ENCODE peak calls at places on chromosomes 3 and 15, in four cellular contexts. L is heart right ventricle, X is fibroblast of lung, J is pancreas. W is an unnamed sample.

GRCh38 chr3:17140670-17141505 is 256.1 kb downstream of the PLCL2 start:
- DNase-seq in L (peak; percentile 49), X (peak; percentile 7), J (no peak), W (no peak)

GRCh38 chr3:99765042-99765942 is 52.4 kb upstream of the CMSS1 start:
- DNase-seq in L (no peak), X (peak; percentile 91), J (no peak), W (no peak)

GRCh38 chr15:96330064-96330449 is 443 bp upstream of the NR2F2 start:
- DNase-seq in L (no peak), X (peak; percentile 85), J (no peak), W (no peak)

GRCh38 chr3:4303187-4304123 is at the start of gene SETMAR:
- DNase-seq in L (peak; percentile 90), X (peak; percentile 77), J (peak; percentile 89), W (peak; percentile 92)

GRCh38 chr3:172260381-172260780 is 187.9 kb downstream of the GHSR start:
- DNase-seq in L (no peak), X (peak; percentile 86), J (no peak), W (no peak)

GRCh38 chr3:138348950-138349739 is 766 bp downstream of the MRAS start:
- DNase-seq in L (no peak), X (peak; percentile 25), J (no peak), W (peak; percentile 57)

GRCh38 chr3:123314409-123315270 is 112.9 kb downstream of the SEC22A start:
- DNase-seq in L (no peak), X (no peak), J (no peak), W (no peak)

GRCh38 chr15:62969442-62970089 is 73.0 kb upstream of the TPM1 start:
- DNase-seq in L (no peak), X (no peak), J (no peak), W (no peak)

GRCh38 chr3:156978471-156978961 is 152.4 kb downstream of the LEKR1 start:
- DNase-seq in L (no peak), X (no peak), J (no peak), W (no peak)

GRCh38 chr3:129530331-129530761 is 1.9 kb downstream of the RHO start:
- DNase-seq in L (no peak), X (peak; percentile 73), J (no peak), W (no peak)

GRCh38 chr3:108067768-108068167 is 23.1 kb downstream of the CD47 start:
- DNase-seq in L (no peak), X (peak; percentile 49), J (no peak), W (no peak)

GRCh38 chr15:34001536-34001935 is 33.2 kb downstream of the CHRM5 start:
- DNase-seq in L (no peak), X (no peak), J (no peak), W (no peak)

GRCh38 chr3:25493786-25494185 is 65.7 kb downstream of the RARB start:
- DNase-seq in L (no peak), X (peak; percentile 96), J (no peak), W (no peak)

GRCh38 chr3:113741086-113741485 is 5.0 kb downstream of the NAA50 start:
- DNase-seq in L (no peak), X (no peak), J (no peak), W (no peak)

GRCh38 chr3:127970966-127971592 is 56.0 kb downstream of the KBTBD12 start:
- DNase-seq in L (no peak), X (peak; percentile 44), J (no peak), W (no peak)

GRCh38 chr3:46922426-46922825 is 44.9 kb downstream of the PTH1R start:
- DNase-seq in L (no peak), X (no peak), J (no peak), W (no peak)

GRCh38 chr15:51223771-51224229 is 114.6 kb downstream of the CYP19A1 start:
- DNase-seq in L (no peak), X (peak; percentile 89), J (no peak), W (no peak)

GRCh38 chr3:127337911-127338531 is 50.2 kb upstream of the PRR20G start:
- DNase-seq in L (no peak), X (no peak), J (no peak), W (no peak)

GRCh38 chr15:36966704-36967103 is 133.6 kb downstream of the MEIS2 start:
- DNase-seq in L (peak; percentile 46), X (no peak), J (peak; percentile 21), W (no peak)

GRCh38 chr3:138898301-138898700 is 48.6 kb downstream of the FOXL2 start:
- DNase-seq in L (no peak), X (peak; percentile 86), J (no peak), W (no peak)

GRCh38 chr3:8282541-8283165 is 219.0 kb upstream of the LMCD1 start:
- DNase-seq in L (no peak), X (no peak), J (no peak), W (no peak)

GRCh38 chr3:184016820-184017671 is 638 bp downstream of the ABCC5 start:
- DNase-seq in L (peak; percentile 74), X (peak; percentile 32), J (peak; percentile 70), W (peak; percentile 66)

GRCh38 chr15:93246266-93247242 is 157.5 kb upstream of the RGMA start:
- DNase-seq in L (no peak), X (no peak), J (no peak), W (no peak)

GRCh38 chr3:149586871-149587270 is 71.0 kb downstream of the WWTR1 start:
- DNase-seq in L (no peak), X (peak; percentile 84), J (no peak), W (no peak)

GRCh38 chr15:48177383-48177874 is 666 bp downstream of the MYEF2 start:
- DNase-seq in L (no peak), X (peak; percentile 70), J (no peak), W (no peak)

GRCh38 chr3:81974754-81975153 is 213.3 kb upstream of the GBE1 start:
- DNase-seq in L (no peak), X (no peak), J (no peak), W (no peak)

GRCh38 chr3:29071077-29071634 is 209.7 kb upstream of the RBMS3 start:
- DNase-seq in L (no peak), X (peak; percentile 23), J (no peak), W (no peak)

GRCh38 chr3:29067014-29067413 is 213.9 kb upstream of the RBMS3 start:
- DNase-seq in L (no peak), X (peak; percentile 50), J (no peak), W (no peak)

DNA sequence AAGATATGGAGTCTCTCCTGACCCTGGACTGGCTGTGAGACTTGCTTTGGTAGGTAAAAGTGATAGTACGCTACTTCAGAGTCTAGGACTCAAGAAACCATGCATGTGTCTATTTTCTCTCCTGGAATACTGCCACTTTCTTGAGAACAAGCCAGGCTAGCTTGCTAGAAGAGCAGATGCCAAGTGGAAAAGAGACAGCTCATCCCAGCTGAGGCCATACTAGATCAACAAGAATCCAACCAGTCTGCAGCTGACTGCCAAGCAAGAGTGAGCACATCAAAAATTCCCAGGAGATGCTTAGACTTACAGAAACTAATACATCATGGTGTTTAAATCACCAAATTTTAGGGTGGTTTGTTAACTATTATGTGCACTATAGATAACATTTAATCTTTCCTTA is 208.2 kb upstream of the RBMS3 start:
- DNase-seq in L (no peak), X (peak; percentile 39), J (no peak), W (no peak)
- H3K9me3 ChIP-seq in L (no peaks in the 10 kb centered on the region), X (no peaks in the 10 kb centered on the region), J (no peaks in the 10 kb centered on the region), W (no peaks in the 10 kb centered on the region)

GRCh38 chr3:187963677-187964385 is 190.1 kb upstream of the LPP start:
- DNase-seq in L (no peak), X (no peak), J (no peak), W (no peak)
- H3K27ac ChIP-seq in L (peak overlapping the region; percentile 89), X (no peak overlapping the region), J (no peak overlapping the region), W (no peak overlapping the region)

GRCh38 chr15:43939070-43939469 is 112.3 kb downstream of the WDR76 start:
- DNase-seq in L (no peak), X (no peak), J (no peak), W (no peak)
- TF ChIP-seq CTCF in L (peak; percentile 34), X (peak; percentile 38), J (no peak), W (no peak)

GRCh38 chr15:39110336-39110735 is 470.5 kb upstream of the THBS1 start:
- DNase-seq in L (no peak), X (peak; percentile 94), J (no peak), W (no peak)

GRCh38 chr15:39102431-39102830 is 478.4 kb upstream of the THBS1 start:
- DNase-seq in L (no peak), X (peak; percentile 85), J (no peak), W (no peak)

GRCh38 chr15:39110746-39111145 is 470.1 kb upstream of the THBS1 start:
- DNase-seq in L (no peak), X (peak; percentile 36), J (no peak), W (no peak)

GRCh38 chr15:39108021-39108420 is 472.9 kb upstream of the THBS1 start:
- DNase-seq in L (no peak), X (no peak), J (no peak), W (no peak)

DNA sequence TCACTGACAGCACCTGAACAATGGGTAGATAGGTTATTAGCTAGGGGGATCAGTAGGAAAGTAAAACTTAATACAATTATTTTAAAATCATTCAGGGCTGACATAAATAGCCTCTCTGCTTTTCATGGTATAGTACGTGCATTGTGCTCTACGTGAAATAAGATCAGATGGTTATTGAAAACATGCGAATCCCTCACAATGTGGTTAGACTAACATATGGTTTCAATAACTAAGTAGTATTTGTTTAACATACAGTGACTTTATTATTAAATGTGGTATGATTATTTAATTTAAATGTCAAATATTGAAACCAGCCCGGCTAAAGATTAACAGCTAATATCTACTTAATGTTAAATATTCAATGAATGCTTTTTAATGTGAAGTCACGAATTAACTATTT is 474.0 kb upstream of the THBS1 start:
- DNase-seq in L (no peak), X (no peak), J (no peak), W (no peak)
- H3K9me3 ChIP-seq in L (no peaks in the 10 kb centered on the region), X (no peaks in the 10 kb centered on the region), J (no peaks in the 10 kb centered on the region), W (no peaks in the 10 kb centered on the region)

GRCh38 chr3:13348671-13349396 is 71.3 kb downstream of the NUP210 start:
- DNase-seq in L (no peak), X (peak; percentile 23), J (no peak), W (no peak)

GRCh38 chr3:13347390-13347966 is 72.6 kb downstream of the NUP210 start:
- DNase-seq in L (no peak), X (no peak), J (no peak), W (no peak)

GRCh38 chr3:13349823-13350222 is 70.3 kb downstream of the NUP210 start:
- DNase-seq in L (no peak), X (no peak), J (no peak), W (no peak)

GRCh38 chr3:13346481-13347389 is 73.4 kb downstream of the NUP210 start:
- DNase-seq in L (no peak), X (no peak), J (no peak), W (no peak)

GRCh38 chr3:13348100-13348499 is 72.0 kb downstream of the NUP210 start:
- DNase-seq in L (no peak), X (no peak), J (no peak), W (no peak)
- H3K27ac ChIP-seq in L (no peak overlapping the region), X (no peak overlapping the region), J (no peak overlapping the region), W (no peak overlapping the region)

GRCh38 chr3:51141573-51141972 is 243.5 kb upstream of the MANF start:
- DNase-seq in L (no peak), X (no peak), J (no peak), W (no peak)
- TF ChIP-seq CTCF in L (no peak), X (no peak), J (no peak), W (no peak)

W was measured in uterus.